ENCODE peak calls at places on chromosomes 4 and X, in four cellular contexts. J is left ventricle myocardium superior, E is HS-5, L is skeletal muscle cell. R is an unnamed sample.

GRCh38 chr4:32010221-32010620 is 1290.1 kb downstream of the PCDH7 start:
- DNase-seq in J (no peak), E (no peak), L (no peak), R (no peak)

GRCh38 chrX:2320580-2321327 is 180.0 kb downstream of the DHRSX start:
- DNase-seq in J (peak; percentile 73), E (peak; percentile 11), L (no peak), R (peak; percentile 34)

GRCh38 chr4:55321707-55322264 is 24.3 kb upstream of the SRD5A3 start:
- DNase-seq in J (peak; percentile 34), E (peak; percentile 43), L (peak; percentile 30), R (peak; percentile 34)

GRCh38 chrX:129701624-129702069 is 37.1 kb upstream of the XPNPEP2 start:
- DNase-seq in J (peak; percentile 82), E (no peak), L (peak; percentile 74), R (no peak)

GRCh38 chrX:147550217-147550616 is 361.5 kb upstream of the FMR1 start:
- DNase-seq in J (no peak), E (no peak), L (no peak), R (no peak)

GRCh38 chrX:67545772-67546495 is 2.1 kb downstream of the AR start:
- DNase-seq in J (peak; percentile 58), E (no peak), L (no peak), R (no peak)

GRCh38 chr4:134470544-134470943 is 269.0 kb upstream of the PABPC4L start:
- DNase-seq in J (no peak), E (no peak), L (no peak), R (no peak)

GRCh38 chrX:45775462-45775861 is 574.8 kb upstream of the DIPK2B start:
- DNase-seq in J (no peak), E (no peak), L (peak; percentile 53), R (no peak)

GRCh38 chr4:4726051-4726450 is 133.4 kb upstream of the MSX1 start:
- DNase-seq in J (no peak), E (no peak), L (no peak), R (no peak)

GRCh38 chr4:159447296-159447695 is 344.4 kb downstream of the RAPGEF2 start:
- DNase-seq in J (no peak), E (no peak), L (no peak), R (no peak)

R was measured in retinal pigment epithelial cell.